ENCODE peak calls at places on chromosomes 4 and X, in four cellular contexts. G is adrenal gland, K is MCF 10A, C is lower lobe of right lung. U is an unnamed sample.

GRCh38 chr4:158624889-158625478 is 46.7 kb downstream of the C4orf46 start:
- DNase-seq in G (peak), K (peak), C (no peak), U (peak)

GRCh38 chrX:134737061-134737460 is 78.8 kb upstream of the PLAC1 start:
- DNase-seq in G (no peak), K (no peak), C (no peak), U (no peak)

GRCh38 chr4:66489783-66490452 is 819.6 kb upstream of the EPHA5 start:
- DNase-seq in G (no peak), K (peak), C (no peak), U (no peak)

GRCh38 chr4:153468587-153468986 is 2.4 kb downstream of the TMEM131L start:
- DNase-seq in G (no peak), K (no peak), C (no peak), U (no peak)

GRCh38 chr4:13577660-13578059 is 33.4 kb upstream of the NKX3-2 start:
- DNase-seq in G (no peak), K (no peak), C (no peak), U (no peak)

GRCh38 chr4:57080781-57081650 is 29.2 kb downstream of the IGFBP7 start:
- DNase-seq in G (peak), K (peak), C (no peak), U (peak)

GRCh38 chrX:129769467-129770154 is 10.1 kb upstream of the SASH3 start:
- DNase-seq in G (no peak), K (no peak), C (no peak), U (no peak)

GRCh38 chr4:94372579-94372978 is 29.9 kb upstream of the HPGDS start:
- DNase-seq in G (no peak), K (no peak), C (no peak), U (no peak)

GRCh38 chrX:65985922-65986588 is 53.8 kb downstream of the VSIG4 start:
- DNase-seq in G (peak), K (peak), C (no peak), U (peak)

GRCh38 chr4:48049483-48049882 is 32.9 kb downstream of the NIPAL1 start:
- DNase-seq in G (no peak), K (no peak), C (no peak), U (no peak)

GRCh38 chr4:105644270-105644669 is 64.2 kb downstream of the INTS12 start:
- DNase-seq in G (no peak), K (peak), C (no peak), U (no peak)

GRCh38 chr4:73341454-73341853 is 62.6 kb upstream of the ALB start:
- DNase-seq in G (peak), K (peak), C (no peak), U (peak)

GRCh38 chr4:156113138-156113537 is 159.5 kb upstream of the CTSO start:
- DNase-seq in G (no peak), K (peak), C (no peak), U (no peak)
- TF ChIP-seq CTCF in G (no peak), K (peak), C (no peak), U (peak)

GRCh38 chrX:53481093-53481492 is 46.9 kb upstream of the HSD17B10 start:
- DNase-seq in G (no peak), K (peak), C (no peak), U (peak)
- TF ChIP-seq CTCF in G (peak), K (peak), C (peak), U (no peak)

GRCh38 chr4:99949999-99950912 is at the start of gene H2AZ1:
- DNase-seq in G (peak), K (peak), C (peak), U (peak)
- TF ChIP-seq CTCF in G (no peak), K (no peak), C (no peak), U (no peak)

DNA sequence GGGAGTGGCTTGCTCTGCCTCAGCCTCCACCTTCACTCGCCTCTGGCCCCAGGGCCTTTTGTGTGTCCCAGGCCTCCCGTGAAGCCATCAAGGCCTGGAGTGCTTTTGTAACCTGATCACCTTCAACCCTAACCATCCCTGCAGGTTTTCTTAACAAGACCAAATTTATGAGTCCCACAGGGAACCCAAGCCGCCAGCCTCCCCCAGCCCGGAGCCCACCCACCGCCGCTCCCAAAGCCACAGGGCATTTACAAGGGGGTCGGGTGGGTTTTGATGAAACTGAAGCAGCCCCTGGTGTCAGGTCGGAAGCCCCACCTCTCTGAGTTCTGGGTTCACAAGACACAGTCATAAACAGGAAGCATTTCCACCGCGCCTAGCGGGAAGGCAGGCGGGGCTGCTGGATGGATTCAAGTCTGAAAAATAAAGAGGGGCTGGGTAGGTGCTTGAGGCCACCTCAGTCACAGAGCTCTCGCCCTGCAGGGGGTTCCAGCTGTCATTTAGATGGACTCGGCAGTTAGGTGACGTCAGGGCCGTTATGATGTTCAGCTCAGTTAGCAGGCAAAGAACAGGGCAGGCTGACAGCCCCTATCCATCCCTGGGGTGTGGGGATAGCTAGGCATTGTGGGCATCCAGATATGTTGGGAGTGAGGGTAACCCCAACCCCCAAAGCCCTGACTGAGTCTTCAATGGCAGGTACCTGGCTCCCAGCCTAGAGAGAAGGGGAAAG is 128.5 kb downstream of the BCOR start:
- DNase-seq in G (no peak), K (no peak), C (no peak), U (no peak)
- TF ChIP-seq CTCF in G (no peak), K (no peak), C (no peak), U (no peak)

DNA sequence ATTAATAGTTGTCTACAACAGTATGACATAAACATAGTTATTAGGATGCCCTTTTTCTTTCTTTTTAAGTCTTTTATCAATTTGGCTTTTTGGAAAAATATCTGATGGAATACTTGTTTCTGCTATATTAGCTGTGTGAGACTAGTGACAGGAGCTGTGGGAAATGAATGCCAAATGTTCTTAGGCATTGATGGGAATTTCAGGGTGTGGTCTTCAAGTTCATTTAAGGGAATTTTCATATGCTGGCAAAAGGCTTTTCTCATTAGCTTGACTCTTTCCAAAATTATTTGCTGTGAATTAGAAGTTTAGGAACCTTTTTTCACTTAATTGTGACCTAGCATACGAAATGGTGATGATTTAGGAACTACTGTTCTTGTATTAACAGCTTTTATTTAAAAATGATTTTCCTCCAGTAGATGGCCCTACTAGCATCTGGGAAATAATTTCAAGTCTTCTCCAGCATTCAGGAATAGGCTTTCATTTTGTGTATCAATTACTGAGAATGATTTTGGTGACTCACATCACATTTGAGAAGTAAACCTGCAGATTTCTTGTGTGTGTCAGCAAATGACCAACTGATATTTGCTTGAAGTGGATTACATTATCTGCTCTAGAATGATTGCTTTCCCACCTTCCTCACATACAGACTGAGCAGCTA is 70.9 kb downstream of the HTT start:
- DNase-seq in G (no peak), K (no peak), C (no peak), U (no peak)
- TF ChIP-seq CTCF in G (peak), K (no peak), C (no peak), U (no peak)

GRCh38 chr4:138448169-138448568 is 206.0 kb upstream of the SLC7A11 start:
- DNase-seq in G (no peak), K (no peak), C (no peak), U (no peak)
- TF ChIP-seq CTCF in G (no peak), K (no peak), C (no peak), U (no peak)

U was measured in Calu3.